ENCODE peak calls at places on chromosomes 2 and 18, in nine cellular contexts. One of them, this sample, is unnamed.

GRCh38 chr18:57210711-57211411 is 64.0 kb downstream of the BOD1L2 start:
- DNase-seq in D341Med: no peak
- DNase-seq in dorsolateral prefrontal cortex: no peak
- DNase-seq in nucleus accumbens: no peak
- DNase-seq in naive thymus-derived CD4-positive, alpha-beta T cell: no peak
- DNase-seq in epithelial cell of esophagus: no peak
- DNase-seq in hippocampal formation: no peak
- DNase-seq in neural progenitor cell: no peak
- DNase-seq in fibroblast of mammary gland: no peak
- DNase-seq in this sample: no peak

GRCh38 chr2:1744446-1745170 is at the start of gene PXDN:
- DNase-seq in nucleus accumbens: peak; percentile 23
- DNase-seq in hippocampal formation: no peak
- DNase-seq in D341Med: peak; percentile 42
- DNase-seq in fibroblast of mammary gland: peak; percentile 66
- DNase-seq in neural progenitor cell: peak; percentile 76
- DNase-seq in dorsolateral prefrontal cortex: peak; percentile 56
- DNase-seq in naive thymus-derived CD4-positive, alpha-beta T cell: no peak
- DNase-seq in epithelial cell of esophagus: peak; percentile 44
- DNase-seq in this sample: no peak

GRCh38 chr2:102592601-102593000 is 26.8 kb upstream of the SLC9A2 start:
- DNase-seq in dorsolateral prefrontal cortex: no peak
- DNase-seq in neural progenitor cell: peak; percentile 19
- DNase-seq in naive thymus-derived CD4-positive, alpha-beta T cell: no peak
- DNase-seq in epithelial cell of esophagus: peak; percentile 44
- DNase-seq in D341Med: no peak
- DNase-seq in nucleus accumbens: no peak
- DNase-seq in hippocampal formation: no peak
- DNase-seq in fibroblast of mammary gland: peak; percentile 17
- DNase-seq in this sample: no peak

GRCh38 chr2:239814917-239815637 is 210.1 kb downstream of the NDUFA10 start:
- DNase-seq in hippocampal formation: no peak
- DNase-seq in naive thymus-derived CD4-positive, alpha-beta T cell: no peak
- DNase-seq in neural progenitor cell: no peak
- DNase-seq in nucleus accumbens: no peak
- DNase-seq in D341Med: no peak
- DNase-seq in fibroblast of mammary gland: peak; percentile 25
- DNase-seq in epithelial cell of esophagus: no peak
- DNase-seq in dorsolateral prefrontal cortex: no peak
- DNase-seq in this sample: no peak

GRCh38 chr2:113227290-113227689 is 51.4 kb downstream of the PAX8 start:
- DNase-seq in naive thymus-derived CD4-positive, alpha-beta T cell: no peak
- DNase-seq in hippocampal formation: no peak
- DNase-seq in nucleus accumbens: no peak
- DNase-seq in epithelial cell of esophagus: no peak
- DNase-seq in D341Med: no peak
- DNase-seq in neural progenitor cell: no peak
- DNase-seq in dorsolateral prefrontal cortex: no peak
- DNase-seq in fibroblast of mammary gland: no peak
- DNase-seq in this sample: no peak

GRCh38 chr2:68774569-68775271 is 40.1 kb downstream of the ARHGAP25 start:
- DNase-seq in dorsolateral prefrontal cortex: peak; percentile 50
- DNase-seq in epithelial cell of esophagus: no peak
- DNase-seq in fibroblast of mammary gland: peak; percentile 21
- DNase-seq in naive thymus-derived CD4-positive, alpha-beta T cell: peak; percentile 51
- DNase-seq in D341Med: no peak
- DNase-seq in neural progenitor cell: no peak
- DNase-seq in hippocampal formation: peak; percentile 32
- DNase-seq in nucleus accumbens: no peak
- DNase-seq in this sample: no peak

GRCh38 chr2:1499033-1499795 is 86.0 kb downstream of the TPO start:
- DNase-seq in epithelial cell of esophagus: no peak
- DNase-seq in dorsolateral prefrontal cortex: peak; percentile 27
- DNase-seq in neural progenitor cell: no peak
- DNase-seq in hippocampal formation: no peak
- DNase-seq in naive thymus-derived CD4-positive, alpha-beta T cell: no peak
- DNase-seq in nucleus accumbens: no peak
- DNase-seq in fibroblast of mammary gland: no peak
- DNase-seq in D341Med: no peak
- DNase-seq in this sample: no peak

GRCh38 chr2:69577467-69578200 is 65.9 kb downstream of the AAK1 start:
- DNase-seq in epithelial cell of esophagus: no peak
- DNase-seq in neural progenitor cell: no peak
- DNase-seq in nucleus accumbens: no peak
- DNase-seq in D341Med: no peak
- DNase-seq in fibroblast of mammary gland: peak; percentile 47
- DNase-seq in naive thymus-derived CD4-positive, alpha-beta T cell: no peak
- DNase-seq in dorsolateral prefrontal cortex: no peak
- DNase-seq in hippocampal formation: no peak
- DNase-seq in this sample: no peak

GRCh38 chr2:233711312-233712008 is 1.2 kb upstream of the UGT1A5 start:
- DNase-seq in epithelial cell of esophagus: peak; percentile 78
- DNase-seq in hippocampal formation: no peak
- DNase-seq in nucleus accumbens: peak; percentile 16
- DNase-seq in naive thymus-derived CD4-positive, alpha-beta T cell: peak; percentile 32
- DNase-seq in fibroblast of mammary gland: peak; percentile 71
- DNase-seq in dorsolateral prefrontal cortex: peak; percentile 77
- DNase-seq in neural progenitor cell: peak; percentile 85
- DNase-seq in D341Med: peak; percentile 81
- DNase-seq in this sample: no peak

GRCh38 chr2:46097714-46098480 is 199.3 kb upstream of the EPAS1 start:
- DNase-seq in epithelial cell of esophagus: peak; percentile 91
- DNase-seq in neural progenitor cell: no peak
- DNase-seq in dorsolateral prefrontal cortex: no peak
- DNase-seq in hippocampal formation: no peak
- DNase-seq in nucleus accumbens: no peak
- DNase-seq in naive thymus-derived CD4-positive, alpha-beta T cell: no peak
- DNase-seq in D341Med: no peak
- DNase-seq in fibroblast of mammary gland: peak; percentile 98
- DNase-seq in this sample: peak; percentile 92

GRCh38 chr2:235769046-235769445 is 275.2 kb downstream of the AGAP1 start:
- DNase-seq in hippocampal formation: no peak
- DNase-seq in naive thymus-derived CD4-positive, alpha-beta T cell: no peak
- DNase-seq in dorsolateral prefrontal cortex: no peak
- DNase-seq in fibroblast of mammary gland: no peak
- DNase-seq in neural progenitor cell: no peak
- DNase-seq in epithelial cell of esophagus: peak; percentile 66
- DNase-seq in nucleus accumbens: no peak
- DNase-seq in D341Med: no peak
- DNase-seq in this sample: no peak

GRCh38 chr2:84276585-84277255 is 182.4 kb downstream of the SUCLG1 start:
- DNase-seq in nucleus accumbens: no peak
- DNase-seq in fibroblast of mammary gland: no peak
- DNase-seq in dorsolateral prefrontal cortex: no peak
- DNase-seq in naive thymus-derived CD4-positive, alpha-beta T cell: no peak
- DNase-seq in hippocampal formation: no peak
- DNase-seq in D341Med: no peak
- DNase-seq in neural progenitor cell: no peak
- DNase-seq in epithelial cell of esophagus: peak; percentile 19
- DNase-seq in this sample: no peak

GRCh38 chr18:55236150-55236931 is 277.1 kb upstream of the CCDC68 start:
- DNase-seq in naive thymus-derived CD4-positive, alpha-beta T cell: no peak
- DNase-seq in hippocampal formation: no peak
- DNase-seq in dorsolateral prefrontal cortex: no peak
- DNase-seq in neural progenitor cell: no peak
- DNase-seq in epithelial cell of esophagus: no peak
- DNase-seq in fibroblast of mammary gland: peak; percentile 55
- DNase-seq in nucleus accumbens: no peak
- DNase-seq in D341Med: no peak
- DNase-seq in this sample: no peak

GRCh38 chr2:3587432-3587831 is 7.5 kb upstream of the COLEC11 start:
- DNase-seq in dorsolateral prefrontal cortex: no peak
- DNase-seq in hippocampal formation: no peak
- DNase-seq in naive thymus-derived CD4-positive, alpha-beta T cell: no peak
- DNase-seq in nucleus accumbens: no peak
- DNase-seq in D341Med: no peak
- DNase-seq in neural progenitor cell: no peak
- DNase-seq in fibroblast of mammary gland: no peak
- DNase-seq in epithelial cell of esophagus: no peak
- DNase-seq in this sample: no peak

GRCh38 chr18:9513971-9514512 is 38.7 kb downstream of the RALBP1 start:
- DNase-seq in D341Med: no peak
- DNase-seq in nucleus accumbens: no peak
- DNase-seq in fibroblast of mammary gland: peak; percentile 57
- DNase-seq in hippocampal formation: no peak
- DNase-seq in neural progenitor cell: no peak
- DNase-seq in naive thymus-derived CD4-positive, alpha-beta T cell: no peak
- DNase-seq in dorsolateral prefrontal cortex: no peak
- DNase-seq in epithelial cell of esophagus: peak; percentile 40
- DNase-seq in this sample: no peak

GRCh38 chr2:70241338-70241737 is 7.1 kb downstream of the TIA1 start:
- DNase-seq in hippocampal formation: no peak
- DNase-seq in epithelial cell of esophagus: peak; percentile 42
- DNase-seq in nucleus accumbens: no peak
- DNase-seq in D341Med: no peak
- DNase-seq in neural progenitor cell: no peak
- DNase-seq in fibroblast of mammary gland: peak; percentile 10
- DNase-seq in naive thymus-derived CD4-positive, alpha-beta T cell: no peak
- DNase-seq in dorsolateral prefrontal cortex: no peak
- DNase-seq in this sample: no peak

GRCh38 chr2:182266909-182267308 is 159.9 kb downstream of the PDE1A start:
- DNase-seq in dorsolateral prefrontal cortex: no peak
- DNase-seq in fibroblast of mammary gland: no peak
- DNase-seq in epithelial cell of esophagus: no peak
- DNase-seq in D341Med: no peak
- DNase-seq in hippocampal formation: no peak
- DNase-seq in nucleus accumbens: no peak
- DNase-seq in neural progenitor cell: no peak
- DNase-seq in naive thymus-derived CD4-positive, alpha-beta T cell: no peak
- DNase-seq in this sample: no peak

GRCh38 chr2:61536086-61536722 is 2.0 kb downstream of the XPO1 start:
- DNase-seq in fibroblast of mammary gland: peak; percentile 22
- DNase-seq in hippocampal formation: no peak
- DNase-seq in neural progenitor cell: no peak
- DNase-seq in nucleus accumbens: no peak
- DNase-seq in epithelial cell of esophagus: peak; percentile 94
- DNase-seq in dorsolateral prefrontal cortex: peak; percentile 76
- DNase-seq in naive thymus-derived CD4-positive, alpha-beta T cell: peak; percentile 18
- DNase-seq in D341Med: peak; percentile 71
- DNase-seq in this sample: no peak

GRCh38 chr2:150410809-150411208 is 76.7 kb downstream of the RND3 start:
- DNase-seq in fibroblast of mammary gland: peak; percentile 6
- DNase-seq in nucleus accumbens: no peak
- DNase-seq in D341Med: no peak
- DNase-seq in neural progenitor cell: peak; percentile 63
- DNase-seq in hippocampal formation: no peak
- DNase-seq in dorsolateral prefrontal cortex: no peak
- DNase-seq in epithelial cell of esophagus: no peak
- DNase-seq in naive thymus-derived CD4-positive, alpha-beta T cell: no peak
- DNase-seq in this sample: peak; percentile 97

GRCh38 chr2:99890616-99891259 is 251.7 kb downstream of the AFF3 start:
- DNase-seq in D341Med: no peak
- DNase-seq in fibroblast of mammary gland: no peak
- DNase-seq in dorsolateral prefrontal cortex: no peak
- DNase-seq in nucleus accumbens: no peak
- DNase-seq in naive thymus-derived CD4-positive, alpha-beta T cell: no peak
- DNase-seq in neural progenitor cell: no peak
- DNase-seq in epithelial cell of esophagus: no peak
- DNase-seq in hippocampal formation: no peak
- DNase-seq in this sample: no peak

GRCh38 chr18:29979884-29980283 is 1062.7 kb downstream of the DSC3 start:
- DNase-seq in nucleus accumbens: no peak
- DNase-seq in D341Med: no peak
- DNase-seq in fibroblast of mammary gland: peak; percentile 2
- DNase-seq in hippocampal formation: no peak
- DNase-seq in dorsolateral prefrontal cortex: no peak
- DNase-seq in naive thymus-derived CD4-positive, alpha-beta T cell: no peak
- DNase-seq in epithelial cell of esophagus: peak; percentile 35
- DNase-seq in neural progenitor cell: peak; percentile 32
- DNase-seq in this sample: no peak

GRCh38 chr2:47225061-47225783 is 70.1 kb upstream of the STPG4 start:
- DNase-seq in hippocampal formation: no peak
- DNase-seq in D341Med: no peak
- DNase-seq in nucleus accumbens: no peak
- DNase-seq in epithelial cell of esophagus: peak; percentile 24
- DNase-seq in neural progenitor cell: no peak
- DNase-seq in naive thymus-derived CD4-positive, alpha-beta T cell: no peak
- DNase-seq in fibroblast of mammary gland: peak; percentile 86
- DNase-seq in dorsolateral prefrontal cortex: no peak
- DNase-seq in this sample: peak; percentile 82

GRCh38 chr2:36277146-36277808 is 78.3 kb upstream of the CRIM1 start:
- DNase-seq in epithelial cell of esophagus: peak; percentile 98
- DNase-seq in naive thymus-derived CD4-positive, alpha-beta T cell: no peak
- DNase-seq in nucleus accumbens: no peak
- DNase-seq in hippocampal formation: no peak
- DNase-seq in fibroblast of mammary gland: peak; percentile 84
- DNase-seq in neural progenitor cell: no peak
- DNase-seq in D341Med: no peak
- DNase-seq in dorsolateral prefrontal cortex: no peak
- DNase-seq in this sample: peak; percentile 18

GRCh38 chr2:151777911-151778310 is 43.6 kb upstream of the NEB start:
- DNase-seq in D341Med: no peak
- DNase-seq in neural progenitor cell: no peak
- DNase-seq in nucleus accumbens: no peak
- DNase-seq in fibroblast of mammary gland: no peak
- DNase-seq in hippocampal formation: no peak
- DNase-seq in dorsolateral prefrontal cortex: no peak
- DNase-seq in naive thymus-derived CD4-positive, alpha-beta T cell: no peak
- DNase-seq in epithelial cell of esophagus: no peak
- DNase-seq in this sample: no peak

GRCh38 chr2:217636578-217637267 is 366.1 kb downstream of the TNS1 start:
- DNase-seq in hippocampal formation: no peak
- DNase-seq in D341Med: no peak
- DNase-seq in fibroblast of mammary gland: no peak
- DNase-seq in dorsolateral prefrontal cortex: no peak
- DNase-seq in epithelial cell of esophagus: no peak
- DNase-seq in neural progenitor cell: no peak
- DNase-seq in naive thymus-derived CD4-positive, alpha-beta T cell: no peak
- DNase-seq in nucleus accumbens: no peak
- DNase-seq in this sample: no peak

GRCh38 chr18:35026407-35027061 is 14.7 kb upstream of the MAPRE2 start:
- DNase-seq in fibroblast of mammary gland: no peak
- DNase-seq in nucleus accumbens: no peak
- DNase-seq in dorsolateral prefrontal cortex: no peak
- DNase-seq in epithelial cell of esophagus: no peak
- DNase-seq in D341Med: peak; percentile 58
- DNase-seq in neural progenitor cell: peak; percentile 54
- DNase-seq in hippocampal formation: peak; percentile 41
- DNase-seq in naive thymus-derived CD4-positive, alpha-beta T cell: peak; percentile 68
- DNase-seq in this sample: no peak